ENCODE peak calls at places on chromosomes 13 and 19, in six cellular contexts. F is endodermal cell; S is AG09319; K is Calu3; A is activated CD8-positive, alpha-beta T cell treated with anti-CD3 and anti-CD28 coated beads for 36 hours; L is cardiac fibroblast. W is an unnamed sample.

GRCh38 chr13:33281951-33282595 is 3.5 kb downstream of the STARD13 start:
- DNase-seq in F (no peak), S (no peak), K (no peak), A (no peak), L (no peak), W (no peak)

GRCh38 chr13:111657013-111657412 is 336.6 kb downstream of the TEX29 start:
- DNase-seq in F (no peak), S (no peak), K (no peak), A (no peak), L (no peak), W (no peak)

GRCh38 chr19:39403331-39404312 is 3.0 kb upstream of the ZFP36 start:
- DNase-seq in F (peak), S (peak), K (peak), A (peak), L (peak), W (no peak)

GRCh38 chr19:48862827-48863226 is 5.6 kb downstream of the PLEKHA4 start:
- DNase-seq in F (no peak), S (no peak), K (no peak), A (no peak), L (no peak), W (no peak)

GRCh38 chr13:44271915-44272341 is 101.7 kb upstream of the SERP2 start:
- DNase-seq in F (no peak), S (no peak), K (no peak), A (no peak), L (peak), W (no peak)

GRCh38 chr13:79312456-79312855 is 93.6 kb downstream of the RBM26 start:
- DNase-seq in F (no peak), S (no peak), K (no peak), A (no peak), L (peak), W (no peak)

GRCh38 chr13:32031815-32032345 is 306 bp downstream of the FRY start:
- DNase-seq in F (no peak), S (no peak), K (no peak), A (no peak), L (no peak), W (no peak)

GRCh38 chr13:28046981-28047380 is 53.4 kb downstream of the FLT3 start:
- DNase-seq in F (no peak), S (no peak), K (no peak), A (no peak), L (no peak), W (no peak)

GRCh38 chr19:17001603-17002183 is 24.9 kb downstream of the CPAMD8 start:
- DNase-seq in F (peak), S (no peak), K (no peak), A (no peak), L (no peak), W (no peak)

GRCh38 chr13:78382946-78383542 is 220.3 kb downstream of the POU4F1 start:
- DNase-seq in F (no peak), S (no peak), K (no peak), A (no peak), L (no peak), W (no peak)

GRCh38 chr13:30156826-30157615 is 150.3 kb downstream of the KATNAL1 start:
- DNase-seq in F (no peak), S (no peak), K (no peak), A (no peak), L (no peak), W (no peak)

GRCh38 chr19:18204394-18205179 is 745 bp upstream of the RAB3A start:
- DNase-seq in F (peak), S (no peak), K (peak), A (peak), L (no peak), W (no peak)

GRCh38 chr19:18205180-18205915 is 1.5 kb upstream of the RAB3A start:
- DNase-seq in F (peak), S (peak), K (peak), A (peak), L (peak), W (no peak)

GRCh38 chr19:18203863-18204393 is at the start of gene RAB3A:
- DNase-seq in F (peak), S (peak), K (peak), A (peak), L (peak), W (peak)

GRCh38 chr19:18203408-18203862 is 407 bp downstream of the RAB3A start:
- DNase-seq in F (no peak), S (no peak), K (no peak), A (no peak), L (peak), W (no peak)

GRCh38 chr19:18202759-18203407 is 959 bp downstream of the RAB3A start:
- DNase-seq in F (peak), S (no peak), K (no peak), A (peak), L (peak), W (no peak)
- TF ChIP-seq CTCF in F (peak), S (peak), K (no peak), A (peak), L (no peak), W (peak)

DNA sequence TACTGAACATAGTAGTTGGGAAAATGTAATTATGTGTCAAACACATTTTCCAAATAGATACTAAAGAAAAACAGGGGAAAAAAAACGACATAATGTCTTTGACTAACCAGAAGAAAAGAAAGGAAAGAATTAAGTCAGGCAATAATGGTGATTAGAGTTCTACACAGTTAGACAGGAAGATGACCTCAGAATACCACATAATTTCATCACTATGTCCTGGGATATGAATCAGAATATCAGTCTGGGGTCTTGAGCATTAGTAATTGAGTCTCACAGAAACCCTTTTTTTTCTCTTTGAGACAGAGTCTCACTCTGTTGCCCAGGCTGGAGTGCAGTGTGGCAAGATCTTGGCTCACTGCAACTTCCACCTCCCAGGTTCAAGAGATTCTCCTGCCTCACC is 503.4 kb downstream of the SLITRK1 start:
- DNase-seq in F (no peak), S (no peak), K (no peak), A (no peak), L (no peak), W (no peak)
- TF ChIP-seq CTCF in F (no peak), S (no peak), K (no peak), A (no peak), L (no peak), W (no peak)

GRCh38 chr13:24746618-24747247 is 17.2 kb upstream of the RNF17 start:
- DNase-seq in F (peak), S (no peak), K (peak), A (peak), L (no peak), W (no peak)
- TF ChIP-seq CTCF in F (peak), S (peak), K (no peak), A (no peak), L (no peak), W (peak)

GRCh38 chr19:5547881-5548280 is 19.9 kb downstream of the TINCR start:
- DNase-seq in F (peak), S (no peak), K (peak), A (peak), L (peak), W (no peak)
- TF ChIP-seq CTCF in F (peak), S (peak), K (peak), A (peak), L (peak), W (peak)

W was measured in chondrocyte.